ENCODE peak calls at places on chromosomes 12 and 14, in four cellular contexts. M is GM10248, I is fibroblast of the aortic adventitia, Z is GM12865. O is an unnamed sample.

GRCh38 chr14:83047436-83047835 is 1513.8 kb upstream of the SEL1L start:
- DNase-seq in Z (no peak), M (no peak), I (no peak), O (no peak)

GRCh38 chr12:21248679-21249078 is 86.0 kb downstream of the SLCO1A2 start:
- DNase-seq in I (peak; percentile 3), M (no peak), Z (peak; percentile 1), O (no peak)

GRCh38 chr12:20305470-20305869 is 62.9 kb upstream of the PDE3A start:
- DNase-seq in I (no peak), Z (no peak), M (no peak), O (no peak)

GRCh38 chr14:101622251-101623076 is 61.2 kb downstream of the DIO3 start:
- DNase-seq in Z (no peak), M (no peak), I (no peak), O (no peak)

GRCh38 chr14:24443053-24443683 is 592 bp upstream of the SDR39U1 start:
- DNase-seq in M (no peak), I (no peak), Z (no peak), O (no peak)

GRCh38 chr12:109291531-109292341 is 17.3 kb downstream of the FOXN4 start:
- DNase-seq in M (no peak), I (no peak), Z (no peak), O (no peak)

GRCh38 chr12:84599539-84599938 is 313.1 kb downstream of the SLC6A15 start:
- DNase-seq in Z (no peak), M (no peak), I (peak; percentile 6), O (no peak)

GRCh38 chr14:22689186-22689585 is 45.0 kb upstream of the OR6J1 start:
- DNase-seq in M (no peak), I (peak; percentile 98), Z (peak; percentile 46), O (no peak)

GRCh38 chr14:32403688-32404087 is 74.6 kb downstream of the AKAP6 start:
- DNase-seq in Z (no peak), M (no peak), I (no peak), O (no peak)

GRCh38 chr14:36238666-36239363 is 62.3 kb upstream of the PTCSC3 start:
- DNase-seq in Z (no peak), M (no peak), I (peak; percentile 19), O (no peak)

GRCh38 chr12:118327381-118327780 is 45.3 kb downstream of the TAOK3 start:
- DNase-seq in M (no peak), I (no peak), Z (no peak), O (no peak)

GRCh38 chr14:94292872-94293577 is at the start of gene SERPINA10:
- DNase-seq in Z (no peak), M (no peak), I (no peak), O (no peak)

GRCh38 chr12:74646831-74647230 is 109.2 kb downstream of the ATXN7L3B start:
- DNase-seq in Z (peak; percentile 4), I (peak; percentile 4), M (no peak), O (no peak)

GRCh38 chr12:29516431-29516875 is 19.0 kb upstream of the OVCH1 start:
- DNase-seq in M (no peak), Z (no peak), I (peak; percentile 64), O (no peak)

GRCh38 chr14:69560826-69561225 is 13.8 kb downstream of the CCDC177 start:
- DNase-seq in M (no peak), Z (no peak), I (no peak), O (no peak)

GRCh38 chr12:109718390-109718789 is 4.8 kb downstream of the FAM222A start:
- DNase-seq in M (no peak), Z (no peak), I (no peak), O (no peak)

GRCh38 chr12:16238661-16239060 is 38.8 kb downstream of the SLC15A5 start:
- DNase-seq in M (no peak), Z (no peak), I (peak; percentile 15), O (no peak)

GRCh38 chr14:33930464-33930863 is 20.4 kb downstream of the EGLN3 start:
- DNase-seq in M (no peak), Z (no peak), I (no peak), O (no peak)

GRCh38 chr12:30687265-30687986 is 8.2 kb downstream of the IPO8 start:
- DNase-seq in I (peak; percentile 57), M (no peak), Z (no peak), O (no peak)

GRCh38 chr12:65335021-65335714 is 56.7 kb downstream of the MSRB3 start:
- DNase-seq in M (no peak), Z (no peak), I (peak; percentile 95), O (no peak)

GRCh38 chr12:42124764-42125371 is 19.8 kb downstream of the GXYLT1 start:
- DNase-seq in I (no peak), M (no peak), Z (no peak), O (no peak)

GRCh38 chr14:104564744-104565679 is 14.6 kb upstream of the C14orf180 start:
- DNase-seq in Z (no peak), M (no peak), I (no peak), O (no peak)

GRCh38 chr12:55724226-55724939 is 4.2 kb downstream of the RDH5 start:
- DNase-seq in M (peak; percentile 68), I (peak; percentile 76), Z (peak; percentile 77), O (no peak)
- TF ChIP-seq CTCF in M (peak; percentile 90), I (peak; percentile 81), Z (peak; percentile 70), O (peak; percentile 75)

DNA sequence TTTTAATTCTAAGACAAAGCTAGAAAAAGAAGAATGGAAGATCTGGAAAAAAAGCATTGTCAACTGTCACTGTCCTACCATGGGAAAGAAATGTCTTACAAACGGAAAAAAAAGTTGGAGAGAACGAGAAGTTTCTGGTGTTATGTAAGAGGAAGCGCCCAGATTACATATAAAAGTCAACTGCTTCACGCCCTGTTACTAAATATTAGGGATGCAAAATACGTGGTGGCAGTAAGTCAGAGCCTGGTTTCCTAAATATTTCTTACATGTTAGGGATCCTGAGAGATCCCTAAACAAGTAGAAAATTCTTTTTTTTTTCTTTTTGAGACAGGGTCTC is 14.4 kb upstream of the FBXL14 start:
- DNase-seq in Z (no peak), M (no peak), I (peak; percentile 63), O (no peak)
- TF ChIP-seq CTCF in Z (no peak), M (no peak), I (no peak), O (no peak)

DNA sequence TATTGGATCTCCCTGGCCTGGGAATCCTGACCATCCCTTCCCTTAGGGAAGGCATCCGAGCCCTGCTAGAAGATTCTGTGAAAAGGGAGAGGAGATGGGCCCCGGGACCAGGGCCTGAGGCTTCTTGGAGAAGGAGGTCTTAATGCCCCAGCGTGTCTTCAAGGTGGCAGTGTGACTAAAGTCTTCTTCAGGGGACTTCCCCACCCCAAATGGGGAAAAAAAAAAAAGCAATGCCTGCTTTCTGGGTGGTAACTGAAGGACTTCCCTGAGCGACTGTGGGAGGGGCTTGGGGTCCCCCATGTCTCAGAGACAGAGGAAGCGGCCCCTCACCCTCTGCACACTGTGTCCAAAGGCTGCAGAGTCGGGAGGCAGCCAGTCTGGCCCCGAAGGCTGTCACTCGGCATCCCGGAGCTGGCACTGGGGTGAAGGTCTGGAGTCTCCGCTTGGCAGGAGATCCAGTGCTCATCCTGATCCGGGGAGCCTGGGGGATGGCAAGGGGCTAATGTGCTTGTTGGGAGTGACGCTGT is 7.8 kb upstream of the PGF start:
- DNase-seq in M (peak; percentile 44), I (no peak), Z (peak; percentile 30), O (no peak)
- TF ChIP-seq CTCF in M (no peak), I (no peak), Z (no peak), O (no peak)

DNA sequence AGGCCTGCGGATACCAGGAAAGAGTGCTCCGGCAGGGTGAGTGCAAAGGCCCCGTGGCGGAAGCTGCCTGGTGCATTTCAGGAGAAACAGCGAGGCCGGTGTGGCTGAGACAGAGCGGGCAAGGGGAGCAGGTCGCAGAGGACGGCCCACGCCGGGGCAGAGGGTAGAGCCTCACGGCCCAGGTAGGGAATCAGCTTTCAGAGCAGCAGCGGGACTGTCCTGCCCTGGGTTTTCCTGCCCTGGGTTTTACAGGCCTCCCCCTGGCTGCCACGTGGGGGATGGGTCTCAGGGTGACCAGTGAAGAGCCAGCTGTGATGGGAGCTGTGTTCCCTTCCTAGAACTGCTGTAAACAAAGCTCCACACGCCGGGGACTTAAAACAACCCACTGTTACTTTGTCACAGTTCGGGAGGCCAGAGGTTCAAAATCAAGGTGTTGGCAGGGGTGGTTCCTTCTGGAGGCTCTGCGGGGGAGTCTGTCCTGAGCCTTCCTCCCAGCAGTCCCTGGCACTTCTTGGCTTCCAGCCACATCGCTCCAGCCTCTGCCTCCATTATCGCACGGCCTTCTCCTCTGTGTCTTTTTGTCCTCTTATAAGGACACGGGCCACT is 10.4 kb downstream of the NCOR2 start:
- DNase-seq in M (no peak), Z (no peak), I (no peak), O (no peak)
- TF ChIP-seq CTCF in M (no peak), Z (no peak), I (no peak), O (no peak)

GRCh38 chr12:104177336-104177662 is 38.3 kb upstream of the TXNRD1 start:
- DNase-seq in I (no peak), Z (no peak), M (no peak), O (no peak)

GRCh38 chr12:104175726-104176247 is 37.8 kb upstream of the NFYB start:
- DNase-seq in Z (peak; percentile 31), M (no peak), I (no peak), O (no peak)

GRCh38 chr12:104180389-104180788 is 35.2 kb upstream of the TXNRD1 start:
- DNase-seq in Z (no peak), M (no peak), I (no peak), O (no peak)

GRCh38 chr12:104181313-104181712 is 34.3 kb upstream of the TXNRD1 start:
- DNase-seq in I (peak; percentile 47), M (no peak), Z (no peak), O (no peak)

DNA sequence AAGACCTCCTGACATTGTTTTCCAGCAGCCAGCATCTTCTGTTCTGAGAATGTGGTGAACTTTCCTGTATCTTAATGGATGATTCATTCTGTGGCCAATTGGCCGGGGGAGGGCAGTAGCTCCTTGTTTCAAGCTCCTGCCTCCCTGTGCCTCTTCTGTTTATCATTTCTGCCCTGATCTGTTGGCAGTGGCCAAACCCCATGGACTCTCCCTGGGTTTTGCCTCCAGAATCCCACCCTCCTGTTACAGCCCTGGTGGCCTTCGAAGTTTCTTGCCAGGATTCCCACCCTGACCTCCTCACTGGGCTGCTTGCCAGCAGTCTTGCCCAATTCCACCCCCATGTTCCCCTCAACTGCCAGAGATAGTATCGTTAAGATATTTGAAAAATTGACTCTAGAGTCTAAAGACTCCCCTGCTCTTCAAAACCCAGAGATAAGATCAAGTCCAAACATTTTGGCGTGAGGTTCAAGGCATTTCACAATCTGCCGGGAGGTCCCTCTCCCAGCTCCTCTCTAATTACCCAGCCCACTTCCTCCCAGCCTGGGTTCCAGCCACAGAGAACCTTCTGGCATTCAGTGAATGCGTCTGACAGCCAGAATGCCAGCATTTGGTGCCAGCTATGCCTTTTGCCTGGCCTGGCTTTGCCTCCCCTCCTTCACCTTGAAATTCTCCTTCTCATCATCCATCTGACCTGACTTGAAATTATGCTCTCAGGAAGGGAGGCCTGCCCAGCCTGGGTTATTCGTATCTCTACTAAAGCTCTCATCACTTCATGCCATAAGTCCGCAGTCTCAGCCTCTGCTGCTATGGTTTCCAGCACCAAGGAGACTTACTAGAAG is 37.7 kb upstream of the TXNRD1 start:
- DNase-seq in Z (no peak), I (peak; percentile 99), M (no peak), O (no peak)
- TF ChIP-seq CTCF in Z (peak; percentile 1), I (peak; percentile 36), M (no peak), O (no peak)

GRCh38 chr12:47801170-47801903 is 18.4 kb downstream of the HDAC7 start:
- DNase-seq in M (no peak), I (no peak), Z (no peak), O (no peak)
- TF ChIP-seq CTCF in M (no peak), I (peak; percentile 44), Z (no peak), O (no peak)

DNA sequence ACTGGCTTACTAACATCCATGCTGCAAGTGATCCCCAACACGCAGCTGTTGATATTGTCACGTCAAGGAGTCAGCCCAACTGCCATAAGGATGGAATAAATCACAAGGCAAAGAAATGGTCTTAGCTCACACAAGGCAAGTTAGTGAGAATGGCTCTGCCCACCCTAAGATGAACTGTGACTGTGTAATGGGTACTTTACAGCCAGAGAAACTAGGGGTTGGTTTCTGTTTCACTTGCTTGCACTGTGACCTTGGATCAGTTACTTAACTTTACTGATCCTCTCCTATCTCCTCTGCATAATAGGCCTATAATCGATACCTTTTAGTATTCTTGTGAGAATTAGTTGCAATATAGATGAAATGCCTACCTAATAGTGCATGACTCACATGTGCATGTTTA is 52.2 kb upstream of the ANO2 start:
- DNase-seq in M (no peak), Z (no peak), I (no peak), O (no peak)
- TF ChIP-seq CTCF in M (no peak), Z (no peak), I (no peak), O (no peak)

O was measured in GM20000.